ENCODE peak calls at places on chromosomes 7 and 10, in eight cellular contexts. One of them, this sample, is unnamed.

GRCh38 chr7:98836811-98837631 is 32.8 kb downstream of the TMEM130 start:
- DNase-seq in uterus: no peak
- DNase-seq in heart left ventricle: no peak
- DNase-seq in adrenal gland: peak; percentile 54
- DNase-seq in right lobe of liver: no peak
- DNase-seq in vagina: no peak
- DNase-seq in prostate gland: no peak
- DNase-seq in HCT116: peak; percentile 59
- DNase-seq in this sample: no peak

GRCh38 chr10:22341190-22341935 is 3.9 kb upstream of the SPAG6 start:
- DNase-seq in uterus: no peak
- DNase-seq in heart left ventricle: no peak
- DNase-seq in adrenal gland: no peak
- DNase-seq in right lobe of liver: no peak
- DNase-seq in vagina: no peak
- DNase-seq in prostate gland: no peak
- DNase-seq in HCT116: no peak
- DNase-seq in this sample: no peak

GRCh38 chr7:115327326-115327725 is 405.4 kb downstream of the MDFIC start:
- DNase-seq in uterus: no peak
- DNase-seq in heart left ventricle: no peak
- DNase-seq in adrenal gland: no peak
- DNase-seq in right lobe of liver: no peak
- DNase-seq in vagina: no peak
- DNase-seq in prostate gland: no peak
- DNase-seq in HCT116: no peak
- DNase-seq in this sample: no peak

GRCh38 chr10:26485150-26485941 is 47.2 kb downstream of the APBB1IP start:
- DNase-seq in uterus: no peak
- DNase-seq in heart left ventricle: no peak
- DNase-seq in adrenal gland: peak; percentile 62
- DNase-seq in right lobe of liver: no peak
- DNase-seq in vagina: no peak
- DNase-seq in prostate gland: no peak
- DNase-seq in HCT116: no peak
- DNase-seq in this sample: no peak

GRCh38 chr10:53548664-53549063 is 776.1 kb upstream of the MBL2 start:
- DNase-seq in uterus: no peak
- DNase-seq in heart left ventricle: no peak
- DNase-seq in adrenal gland: no peak
- DNase-seq in right lobe of liver: no peak
- DNase-seq in vagina: no peak
- DNase-seq in prostate gland: no peak
- DNase-seq in HCT116: no peak
- DNase-seq in this sample: no peak

GRCh38 chr7:133530682-133531081 is 277.8 kb downstream of the EXOC4 start:
- DNase-seq in uterus: no peak
- DNase-seq in heart left ventricle: no peak
- DNase-seq in adrenal gland: no peak
- DNase-seq in right lobe of liver: no peak
- DNase-seq in vagina: no peak
- DNase-seq in prostate gland: no peak
- DNase-seq in HCT116: no peak
- DNase-seq in this sample: no peak

GRCh38 chr10:33055636-33056035 is 97.6 kb upstream of the ITGB1 start:
- DNase-seq in uterus: no peak
- DNase-seq in heart left ventricle: no peak
- DNase-seq in adrenal gland: no peak
- DNase-seq in right lobe of liver: no peak
- DNase-seq in vagina: no peak
- DNase-seq in prostate gland: no peak
- DNase-seq in HCT116: no peak
- DNase-seq in this sample: no peak

GRCh38 chr10:110918633-110919348 is at the start of gene BBIP1:
- DNase-seq in uterus: no peak
- DNase-seq in heart left ventricle: peak; percentile 98
- DNase-seq in adrenal gland: no peak
- DNase-seq in right lobe of liver: no peak
- DNase-seq in vagina: peak; percentile 100
- DNase-seq in prostate gland: no peak
- DNase-seq in HCT116: peak; percentile 100
- DNase-seq in this sample: no peak

GRCh38 chr10:43980313-43980712 is 331.6 kb upstream of the ZNF32 start:
- DNase-seq in uterus: no peak
- DNase-seq in heart left ventricle: no peak
- DNase-seq in adrenal gland: no peak
- DNase-seq in right lobe of liver: no peak
- DNase-seq in vagina: peak; percentile 69
- DNase-seq in prostate gland: no peak
- DNase-seq in HCT116: no peak
- DNase-seq in this sample: no peak

GRCh38 chr10:80805343-80806020 is 267.8 kb downstream of the SH2D4B start:
- DNase-seq in uterus: no peak
- DNase-seq in heart left ventricle: no peak
- DNase-seq in adrenal gland: no peak
- DNase-seq in right lobe of liver: no peak
- DNase-seq in vagina: no peak
- DNase-seq in prostate gland: no peak
- DNase-seq in HCT116: no peak
- DNase-seq in this sample: no peak

GRCh38 chr7:156156734-156157408 is 344.6 kb upstream of the SHH start:
- DNase-seq in uterus: no peak
- DNase-seq in heart left ventricle: no peak
- DNase-seq in adrenal gland: peak; percentile 87
- DNase-seq in right lobe of liver: peak; percentile 50
- DNase-seq in vagina: peak; percentile 40
- DNase-seq in prostate gland: no peak
- DNase-seq in HCT116: peak; percentile 54
- DNase-seq in this sample: no peak

GRCh38 chr7:90064370-90064769 is 89.9 kb upstream of the STEAP1 start:
- DNase-seq in uterus: no peak
- DNase-seq in heart left ventricle: no peak
- DNase-seq in adrenal gland: no peak
- DNase-seq in right lobe of liver: no peak
- DNase-seq in vagina: no peak
- DNase-seq in prostate gland: no peak
- DNase-seq in HCT116: no peak
- DNase-seq in this sample: no peak

DNA sequence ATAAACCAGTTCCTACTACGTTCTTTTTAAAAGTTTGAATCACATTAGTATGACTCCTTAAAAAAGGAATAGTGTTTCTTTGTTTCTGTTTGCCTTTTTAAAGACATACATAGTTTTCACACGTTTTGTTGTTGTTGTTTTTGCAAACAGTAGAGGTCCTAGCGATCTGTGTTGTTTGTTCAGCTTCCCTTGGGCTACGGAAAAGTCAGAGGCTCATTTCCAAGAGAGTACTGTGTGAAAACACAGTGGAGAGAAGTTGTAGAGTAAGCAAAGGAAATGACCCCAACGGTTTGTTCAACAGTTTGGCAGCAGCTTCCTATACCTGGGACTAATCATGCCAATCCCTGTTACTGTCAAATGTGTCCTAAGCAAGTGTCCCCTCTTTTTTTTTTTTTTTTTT is 87.1 kb upstream of the STEAP1 start:
- DNase-seq in uterus: no peak
- DNase-seq in heart left ventricle: no peak
- DNase-seq in adrenal gland: no peak
- DNase-seq in right lobe of liver: no peak
- DNase-seq in vagina: no peak
- DNase-seq in prostate gland: no peak
- DNase-seq in HCT116: no peak
- DNase-seq in this sample: no peak
- H3K27ac ChIP-seq in uterus: no peak overlapping the region
- H3K27ac ChIP-seq in heart left ventricle: no peak overlapping the region
- H3K27ac ChIP-seq in adrenal gland: no peak overlapping the region
- H3K27ac ChIP-seq in right lobe of liver: no peak overlapping the region
- H3K27ac ChIP-seq in vagina: no peak overlapping the region
- H3K27ac ChIP-seq in prostate gland: no peak overlapping the region
- H3K27ac ChIP-seq in HCT116: no peak overlapping the region
- H3K27ac ChIP-seq in this sample: no peak overlapping the region

DNA sequence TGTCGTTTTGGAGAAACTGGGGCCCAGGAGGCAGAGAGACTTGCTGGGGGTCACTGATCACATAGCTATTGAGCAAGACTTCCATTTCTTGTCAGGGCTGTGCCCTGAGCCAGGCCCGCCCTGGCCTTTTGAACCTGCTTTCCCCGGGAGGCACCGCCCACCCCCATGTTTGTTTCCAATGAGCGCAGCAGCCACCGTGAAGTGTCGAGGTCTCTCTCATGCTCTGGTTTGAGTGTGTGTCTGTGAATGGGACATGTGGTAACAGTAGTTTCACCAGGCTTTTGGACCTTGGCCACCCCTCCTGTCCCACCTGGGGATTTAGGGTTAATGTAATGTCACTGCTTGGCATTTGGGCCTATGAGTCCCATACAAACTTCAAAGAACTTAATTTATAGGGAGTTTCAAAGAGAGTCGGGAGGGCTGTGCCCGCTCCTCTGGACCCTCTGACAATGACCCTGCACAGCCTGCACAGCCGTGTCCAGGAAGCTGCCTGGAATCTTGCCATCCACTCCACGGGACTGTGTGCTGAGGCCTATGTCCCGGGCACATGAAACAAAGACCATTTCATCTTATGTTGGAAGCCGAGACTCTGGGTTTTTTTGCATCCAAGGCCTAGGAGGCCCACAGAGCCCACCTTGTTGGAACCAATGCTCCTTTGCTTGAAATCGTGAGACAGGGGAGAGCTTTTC is 6.3 kb downstream of the PRF1 start:
- DNase-seq in uterus: no peak
- DNase-seq in heart left ventricle: no peak
- DNase-seq in adrenal gland: no peak
- DNase-seq in right lobe of liver: peak; percentile 41
- DNase-seq in vagina: peak; percentile 56
- DNase-seq in prostate gland: no peak
- DNase-seq in HCT116: no peak
- DNase-seq in this sample: no peak
- TF ChIP-seq POLR2A in uterus: no peak
- TF ChIP-seq POLR2A in heart left ventricle: no peak
- TF ChIP-seq POLR2A in adrenal gland: no peak
- TF ChIP-seq POLR2A in right lobe of liver: no peak
- TF ChIP-seq POLR2A in vagina: no peak
- TF ChIP-seq POLR2A in prostate gland: no peak
- TF ChIP-seq POLR2A in HCT116: no peak
- TF ChIP-seq POLR2A in this sample: no peak

DNA sequence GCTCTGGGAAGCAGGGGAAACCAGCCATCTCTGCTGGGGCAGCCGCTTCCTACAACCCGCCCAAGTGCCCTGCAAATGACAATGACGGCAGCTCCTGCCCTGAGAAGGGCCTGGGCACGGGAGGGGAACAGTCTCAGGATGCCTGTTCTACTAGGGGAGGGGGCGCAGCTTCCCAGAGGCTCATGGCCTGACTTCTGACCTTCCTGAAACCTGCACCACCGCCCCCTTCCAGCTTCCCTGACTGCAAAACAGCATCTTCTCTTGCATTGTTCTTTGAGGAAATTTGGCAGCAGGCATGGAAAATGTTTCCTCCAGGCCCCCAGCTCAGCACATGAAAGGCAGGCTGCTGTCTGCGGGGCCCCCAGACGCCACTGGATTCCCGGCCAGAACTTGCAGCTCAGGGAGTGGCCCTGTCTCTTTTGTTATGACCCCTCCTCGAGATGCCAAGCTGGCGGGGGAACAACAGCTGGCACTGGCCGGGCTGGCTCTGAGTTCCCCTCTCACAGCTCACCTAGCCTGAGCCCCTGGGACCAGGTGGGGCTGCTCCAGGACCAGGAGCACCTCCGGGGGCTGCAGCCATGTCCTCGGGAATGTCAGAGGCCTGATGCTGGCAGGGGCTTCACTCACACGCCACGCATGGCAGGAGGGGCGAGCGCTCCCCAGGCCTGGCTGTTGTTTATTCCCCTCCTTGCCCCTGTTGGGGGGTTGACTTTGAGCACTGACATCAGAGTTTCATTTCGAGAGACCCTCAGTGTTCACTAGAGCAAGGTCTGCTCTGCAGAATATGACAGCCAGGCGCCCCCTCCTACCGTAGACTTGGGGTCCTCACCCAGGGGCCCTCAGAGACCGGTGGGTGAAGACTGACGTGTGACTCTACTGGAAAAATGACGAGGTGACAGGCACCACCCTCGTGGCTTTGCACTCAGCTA is 62.7 kb downstream of the CALML3 start:
- DNase-seq in uterus: peak; percentile 53
- DNase-seq in heart left ventricle: peak; percentile 67
- DNase-seq in adrenal gland: peak; percentile 41
- DNase-seq in right lobe of liver: no peak
- DNase-seq in vagina: no peak
- DNase-seq in prostate gland: no peak
- DNase-seq in HCT116: no peak
- DNase-seq in this sample: no peak
- H3K27ac ChIP-seq in uterus: no peak overlapping the region
- H3K27ac ChIP-seq in heart left ventricle: peak overlapping the region; percentile 27
- H3K27ac ChIP-seq in adrenal gland: peak overlapping the region; percentile 49
- H3K27ac ChIP-seq in right lobe of liver: no peak overlapping the region
- H3K27ac ChIP-seq in vagina: no peak overlapping the region
- H3K27ac ChIP-seq in prostate gland: no peak overlapping the region
- H3K27ac ChIP-seq in HCT116: no peak overlapping the region
- H3K27ac ChIP-seq in this sample: peak overlapping the region; percentile 26

GRCh38 chr7:17159500-17160037 is 138.9 kb upstream of the AHR start:
- DNase-seq in uterus: no peak
- DNase-seq in heart left ventricle: no peak
- DNase-seq in adrenal gland: no peak
- DNase-seq in right lobe of liver: no peak
- DNase-seq in vagina: no peak
- DNase-seq in prostate gland: no peak
- DNase-seq in HCT116: no peak
- DNase-seq in this sample: no peak
- TF ChIP-seq POLR2A in uterus: no peak
- TF ChIP-seq POLR2A in heart left ventricle: no peak
- TF ChIP-seq POLR2A in adrenal gland: no peak
- TF ChIP-seq POLR2A in right lobe of liver: no peak
- TF ChIP-seq POLR2A in vagina: no peak
- TF ChIP-seq POLR2A in prostate gland: no peak
- TF ChIP-seq POLR2A in HCT116: no peak
- TF ChIP-seq POLR2A in this sample: no peak

GRCh38 chr10:88921194-88921593 is 31.4 kb downstream of the ACTA2 start:
- DNase-seq in uterus: no peak
- DNase-seq in heart left ventricle: no peak
- DNase-seq in adrenal gland: no peak
- DNase-seq in right lobe of liver: no peak
- DNase-seq in vagina: no peak
- DNase-seq in prostate gland: no peak
- DNase-seq in HCT116: no peak
- DNase-seq in this sample: no peak
- H3K27ac ChIP-seq in uterus: peak overlapping the region; percentile 35
- H3K27ac ChIP-seq in heart left ventricle: peak overlapping the region; percentile 11
- H3K27ac ChIP-seq in adrenal gland: peak overlapping the region; percentile 24
- H3K27ac ChIP-seq in right lobe of liver: no peak overlapping the region
- H3K27ac ChIP-seq in vagina: no peak overlapping the region
- H3K27ac ChIP-seq in prostate gland: no peak overlapping the region
- H3K27ac ChIP-seq in HCT116: no peak overlapping the region
- H3K27ac ChIP-seq in this sample: no peak overlapping the region